ENCODE peak calls at places on chromosomes 1 and 21, in nine cellular contexts. I is lower lobe of right lung, K is left lung, M is foreskin keratinocyte, W is heart right ventricle, Q is PC-9, D is breast epithelium, Z is stomach, J is trophoblast cell. F is an unnamed sample.

GRCh38 chr1:194809665-194810064 is 1623.3 kb upstream of the B3GALT2 start:
- DNase-seq in J (no peak), M (no peak), I (no peak), D (no peak), K (no peak), Z (no peak), W (no peak), Q (no peak), F (no peak)

GRCh38 chr1:11245904-11246726 is 16.2 kb downstream of the MTOR start:
- DNase-seq in D (peak), I (no peak), Z (no peak), J (no peak), W (no peak), K (no peak), Q (no peak), M (no peak), F (no peak)

GRCh38 chr1:202576816-202577215 is 133.4 kb downstream of the SYT2 start:
- DNase-seq in Z (no peak), I (no peak), J (no peak), W (no peak), M (no peak), Q (peak), K (no peak), D (peak), F (no peak)

GRCh38 chr21:34589511-34590282 is 25.2 kb downstream of the RCAN1 start:
- DNase-seq in K (no peak), J (no peak), Q (no peak), W (no peak), D (no peak), Z (no peak), M (no peak), I (no peak), F (no peak)

GRCh38 chr21:37855568-37856391 is 60.5 kb downstream of the KCNJ6 start:
- DNase-seq in D (no peak), W (no peak), K (no peak), Q (no peak), J (no peak), I (no peak), Z (no peak), M (no peak), F (no peak)

GRCh38 chr1:164366014-164366413 is 193.0 kb upstream of the PBX1 start:
- DNase-seq in Z (no peak), I (no peak), K (no peak), M (no peak), D (no peak), W (no peak), J (no peak), Q (no peak), F (no peak)

GRCh38 chr1:10389271-10389973 is 9.4 kb upstream of the PGD start:
- DNase-seq in Q (no peak), D (no peak), J (no peak), W (no peak), M (no peak), K (no peak), I (no peak), Z (no peak), F (no peak)

GRCh38 chr1:91604632-91605031 is 104.0 kb downstream of the CDC7 start:
- DNase-seq in W (peak), K (no peak), M (no peak), J (no peak), Q (no peak), I (no peak), Z (no peak), D (no peak), F (no peak)

GRCh38 chr21:45186709-45187108 is 101.0 kb downstream of the POFUT2 start:
- DNase-seq in Z (no peak), J (no peak), K (no peak), M (no peak), I (no peak), W (no peak), Q (no peak), D (no peak), F (no peak)

GRCh38 chr1:167221126-167221803 is 579 bp downstream of the POU2F1 start:
- DNase-seq in W (peak), I (no peak), Z (peak), Q (no peak), K (peak), D (no peak), J (no peak), M (no peak), F (no peak)

GRCh38 chr1:236389253-236389652 is 4.8 kb upstream of the EDARADD start:
- DNase-seq in W (no peak), Q (peak), I (no peak), M (no peak), K (no peak), Z (no peak), D (no peak), J (no peak), F (no peak)

GRCh38 chr1:119688810-119689209 is 22.9 kb upstream of the PHGDH start:
- DNase-seq in D (no peak), W (no peak), Z (no peak), Q (peak), J (peak), K (no peak), I (no peak), M (no peak), F (no peak)

GRCh38 chr21:32414579-32415358 is 2.3 kb downstream of the EVA1C start:
- DNase-seq in M (no peak), K (no peak), Q (no peak), W (no peak), D (no peak), Z (no peak), J (no peak), I (no peak), F (no peak)

GRCh38 chr1:25737151-25737550 is 62.8 kb upstream of the SELENON start:
- DNase-seq in Q (no peak), W (peak), J (no peak), M (no peak), D (no peak), K (no peak), Z (no peak), I (no peak), F (no peak)

GRCh38 chr21:23644768-23645167 is 1962.5 kb downstream of the MRPL39 start:
- DNase-seq in I (no peak), Z (no peak), K (no peak), M (no peak), D (no peak), J (no peak), W (no peak), Q (no peak), F (no peak)

GRCh38 chr1:75423616-75424015 is 187.3 kb downstream of the SLC44A5 start:
- DNase-seq in D (no peak), W (no peak), I (no peak), M (no peak), J (no peak), Q (no peak), K (no peak), Z (no peak), F (no peak)

DNA sequence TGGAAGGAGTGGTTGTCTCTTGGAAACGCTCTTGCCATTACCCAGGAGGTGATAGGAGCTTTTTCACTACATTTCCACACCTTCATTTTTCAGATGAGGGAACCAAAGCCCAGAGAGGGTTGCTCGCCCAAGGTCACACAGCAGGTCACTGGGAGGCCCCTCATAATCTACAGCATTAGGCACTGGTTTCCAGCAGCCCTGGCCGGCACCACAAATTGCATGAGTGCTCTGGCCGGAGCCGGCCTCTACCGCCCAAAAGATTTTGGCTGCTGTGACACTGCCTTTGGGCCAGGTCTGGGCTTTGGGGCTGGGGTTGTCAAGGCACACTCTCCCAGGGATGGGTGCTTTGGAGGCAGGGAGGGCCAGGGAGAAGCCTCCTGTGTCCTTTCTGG is 15.4 kb downstream of the DHRS3 start:
- DNase-seq in Q (no peak), Z (no peak), D (no peak), I (no peak), M (no peak), J (no peak), W (no peak), K (no peak), F (no peak)
- H3K27ac ChIP-seq in Q (no peak), Z (peak), D (peak), I (no peak), M (no peak), J (no peak), W (no peak), K (no peak), F (no peak)

GRCh38 chr1:93678491-93678890 is 3.1 kb downstream of the BCAR3 start:
- DNase-seq in I (no peak), Q (no peak), Z (no peak), J (no peak), K (no peak), M (no peak), W (no peak), D (no peak), F (no peak)
- H3K27ac ChIP-seq in I (peak), Q (peak), Z (no peak), J (no peak), K (peak), M (peak), W (no peak), D (no peak), F (no peak)

GRCh38 chr1:84885469-84885868 is 7.5 kb downstream of the LPAR3 start:
- DNase-seq in I (no peak), K (no peak), M (no peak), W (no peak), Q (no peak), Z (no peak), D (no peak), J (no peak), F (no peak)
- H3K27ac ChIP-seq in I (no peak), K (no peak), M (no peak), W (no peak), Q (no peak), Z (no peak), D (no peak), J (no peak), F (no peak)

GRCh38 chr1:78339490-78339889 is 151.3 kb upstream of the PTGFR start:
- DNase-seq in M (peak), J (no peak), Q (no peak), K (no peak), I (no peak), D (no peak), Z (no peak), W (no peak), F (no peak)
- H3K27ac ChIP-seq in M (peak), J (no peak), Q (peak), K (no peak), I (no peak), D (no peak), Z (no peak), W (no peak), F (no peak)

DNA sequence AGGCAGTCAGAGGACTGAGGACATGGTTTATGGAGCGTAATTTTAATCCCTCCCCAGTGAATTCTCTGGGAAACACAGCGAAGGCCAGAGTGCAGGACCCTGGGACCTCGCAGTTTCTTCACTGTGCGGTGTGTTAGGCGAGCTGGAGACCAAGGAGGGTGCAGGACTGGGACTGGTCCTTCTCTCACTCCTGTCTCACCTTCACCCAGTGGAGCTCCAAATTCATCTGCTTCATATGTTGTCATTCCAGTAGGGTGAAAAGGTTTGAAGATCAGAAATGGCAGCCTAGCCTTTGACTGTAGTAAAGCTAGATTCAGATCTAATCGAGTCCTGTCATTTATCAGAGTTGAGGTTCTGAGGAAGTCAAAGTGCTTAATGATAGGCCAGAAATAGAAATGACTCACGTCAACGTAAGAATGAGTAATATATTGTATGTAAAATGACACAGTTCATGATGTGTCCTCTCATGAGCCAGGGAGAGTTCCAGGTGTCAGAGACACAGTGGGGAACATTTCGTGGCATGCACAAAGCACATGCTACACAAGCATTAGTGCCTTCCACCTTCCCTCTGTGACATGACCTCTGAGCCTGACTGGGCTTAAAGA is 647.5 kb downstream of the SMYD3 start:
- DNase-seq in D (no peak), W (no peak), Z (no peak), M (peak), I (no peak), Q (no peak), J (no peak), K (no peak), F (no peak)
- H3K27ac ChIP-seq in D (no peak), W (no peak), Z (no peak), M (peak), I (peak), Q (no peak), J (no peak), K (peak), F (no peak)

DNA sequence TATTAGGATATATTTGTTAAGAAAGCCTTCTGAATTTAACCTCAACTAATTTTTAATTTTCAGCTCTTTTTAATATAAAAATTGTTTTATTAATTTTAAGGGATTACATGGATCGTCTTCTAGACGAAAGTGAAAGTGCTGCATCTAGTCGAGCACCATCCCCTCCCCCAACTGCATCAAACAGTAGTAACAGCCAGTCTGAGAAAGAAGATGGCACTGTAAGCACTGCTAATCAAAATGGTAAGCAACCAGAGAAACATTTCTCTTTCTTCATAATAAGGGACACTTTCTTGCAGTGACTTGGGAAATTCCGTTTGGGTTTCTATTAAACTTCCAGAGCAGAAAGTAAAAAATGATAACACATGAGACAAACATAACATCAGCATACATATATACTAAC is 56.9 kb downstream of the MIER1 start:
- DNase-seq in W (peak), Z (no peak), D (no peak), M (no peak), Q (no peak), K (no peak), J (no peak), I (no peak), F (peak)
- H3K27ac ChIP-seq in W (no peak), Z (peak), D (no peak), M (no peak), Q (no peak), K (peak), J (no peak), I (peak), F (peak)